ENCODE peak calls at places on chromosomes 7 and 10, in four cellular contexts. H is spleen, C is NT2/D1, D is dorsolateral prefrontal cortex. K is an unnamed sample.

GRCh38 chr10:119680050-119680449 is 28.9 kb downstream of the BAG3 start:
- DNase-seq in C (no peak), D (no peak), H (peak), K (no peak)

GRCh38 chr7:28180364-28181147 is at the start of gene JAZF1:
- DNase-seq in H (peak), C (peak), D (peak), K (peak)

GRCh38 chr10:70588255-70588654 is 14.3 kb downstream of the PRF1 start:
- DNase-seq in H (no peak), C (no peak), D (no peak), K (no peak)

GRCh38 chr7:128830231-128831177 is at the start of gene FLNC:
- DNase-seq in H (peak), D (no peak), C (no peak), K (peak)

GRCh38 chr7:156459067-156459466 is 181.5 kb upstream of the RNF32 start:
- DNase-seq in C (no peak), H (no peak), D (no peak), K (no peak)

GRCh38 chr7:95330194-95331003 is 6.1 kb upstream of the PON1 start:
- DNase-seq in H (no peak), D (no peak), C (no peak), K (no peak)

GRCh38 chr10:129758591-129759021 is 205.5 kb downstream of the EBF3 start:
- DNase-seq in D (peak), H (peak), C (no peak), K (peak)

GRCh38 chr10:133523631-133524203 is 3.4 kb upstream of the CYP2E1 start:
- DNase-seq in H (no peak), C (no peak), D (no peak), K (no peak)

GRCh38 chr7:129955993-129956543 is 3.3 kb upstream of the UBE2H start:
- DNase-seq in C (no peak), D (no peak), H (no peak), K (no peak)

GRCh38 chr10:95467162-95467599 is 94.0 kb downstream of the SORBS1 start:
- DNase-seq in H (no peak), C (peak), D (no peak), K (peak)

GRCh38 chr7:101712652-101713051 is 83.6 kb upstream of the MYL10 start:
- DNase-seq in C (no peak), D (no peak), H (no peak), K (no peak)

GRCh38 chr10:111085690-111086353 is 9.0 kb downstream of the ADRA2A start:
- DNase-seq in C (no peak), H (no peak), D (no peak), K (no peak)

GRCh38 chr7:94909023-94909466 is 1.7 kb downstream of the PPP1R9A start:
- DNase-seq in D (no peak), C (no peak), H (no peak), K (no peak)

GRCh38 chr10:86953747-86954680 is 3.4 kb downstream of the MMRN2 start:
- DNase-seq in D (peak), C (peak), H (peak), K (peak)

GRCh38 chr7:7565018-7565680 is 1.5 kb upstream of the MIOS start:
- DNase-seq in C (no peak), H (no peak), D (no peak), K (no peak)

GRCh38 chr7:125661006-125661405 is 731.4 kb upstream of the POT1 start:
- DNase-seq in H (no peak), D (no peak), C (no peak), K (no peak)

GRCh38 chr10:130020651-130021372 is 56.7 kb upstream of the EBF3 start:
- DNase-seq in C (no peak), D (no peak), H (peak), K (no peak)

GRCh38 chr7:129292861-129293260 is 68.0 kb downstream of the AHCYL2 start:
- DNase-seq in D (no peak), C (no peak), H (no peak), K (no peak)

GRCh38 chr10:104084482-104085142 is 1.1 kb downstream of the COL17A1 start:
- DNase-seq in C (no peak), D (no peak), H (no peak), K (no peak)
- H3K4me3 ChIP-seq in C (no peak), D (no peak), H (no peak), K (no peak)

GRCh38 chr7:1749864-1750466 is 79.9 kb downstream of the ELFN1 start:
- DNase-seq in H (no peak), D (no peak), C (no peak), K (no peak)
- H3K4me3 ChIP-seq in H (no peak), D (no peak), C (no peak), K (no peak)

DNA sequence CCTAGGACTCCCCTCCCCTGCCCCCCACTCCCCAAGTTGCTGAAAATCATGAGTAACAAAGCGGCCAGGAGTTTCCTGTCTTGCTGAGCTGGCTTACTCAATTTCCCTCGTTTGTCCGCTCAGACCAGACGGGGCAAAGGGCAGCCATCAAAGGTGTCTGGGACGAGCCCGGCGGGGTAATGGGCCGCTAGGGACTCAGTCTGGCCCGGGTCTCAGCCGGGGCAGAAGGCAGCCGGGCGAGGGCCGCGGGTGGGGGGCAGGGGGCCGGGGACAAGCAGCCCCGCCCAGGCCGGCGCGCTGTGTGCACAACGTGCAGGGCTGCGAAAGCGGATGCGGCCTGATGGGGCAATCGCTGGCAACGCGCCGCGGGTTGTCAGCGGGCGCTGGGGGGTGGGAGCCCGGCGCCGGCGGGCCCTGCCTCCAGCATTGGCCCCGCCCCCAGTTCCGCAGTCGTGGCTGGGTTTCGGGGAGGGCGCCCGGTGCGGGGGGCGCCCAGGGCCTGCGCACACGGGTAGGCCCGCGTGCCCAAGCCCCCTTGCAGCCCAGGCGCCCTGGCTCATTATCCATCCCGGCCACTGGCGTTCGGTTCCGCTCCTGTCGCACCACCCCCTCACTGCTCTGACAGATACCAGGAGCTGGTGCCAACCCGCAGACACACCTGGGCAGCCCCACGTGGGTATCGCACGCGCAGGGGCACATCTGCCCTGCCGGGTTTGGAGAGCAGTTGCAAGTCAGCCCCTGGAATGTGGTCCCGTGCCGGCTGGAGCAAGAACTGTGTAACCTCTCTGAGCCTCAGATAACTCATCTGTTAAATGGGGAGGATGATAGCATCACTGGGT is 35.1 kb downstream of the DNAJB12 start:
- DNase-seq in C (no peak), D (peak), H (peak), K (peak)
- H3K4me3 ChIP-seq in C (peak), D (peak), H (no peak), K (peak)

GRCh38 chr10:48496831-48497792 is 107.8 kb downstream of the ARHGAP22 start:
- DNase-seq in H (no peak), D (peak), C (no peak), K (no peak)
- H3K4me3 ChIP-seq in H (no peak), D (no peak), C (no peak), K (no peak)

DNA sequence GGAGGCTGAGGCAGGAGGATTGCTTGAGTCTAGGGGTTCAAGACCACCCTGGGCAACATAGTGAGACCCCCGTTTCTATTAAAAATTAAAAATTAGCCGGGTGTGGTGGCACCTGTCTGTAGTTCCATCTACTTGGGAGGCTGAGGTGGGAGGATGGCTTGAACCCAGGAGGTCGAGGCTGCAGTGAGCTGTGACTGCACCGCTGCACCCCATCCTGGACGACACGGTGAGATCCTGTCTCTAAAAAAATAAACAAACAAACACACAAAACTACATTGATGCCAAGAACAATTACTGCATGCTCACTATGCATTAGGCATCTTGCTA is 761 bp upstream of the CHST12 start:
- DNase-seq in C (no peak), D (no peak), H (no peak), K (no peak)
- H3K4me3 ChIP-seq in C (peak), D (peak), H (peak), K (peak)

GRCh38 chr7:78038465-78039080 is 240.0 kb downstream of the PHTF2 start:
- DNase-seq in C (no peak), H (no peak), D (no peak), K (no peak)

GRCh38 chr7:78043159-78043558 is 244.6 kb downstream of the PHTF2 start:
- DNase-seq in C (no peak), D (no peak), H (no peak), K (no peak)

GRCh38 chr7:78037603-78038002 is 239.0 kb downstream of the PHTF2 start:
- DNase-seq in D (no peak), C (no peak), H (no peak), K (no peak)

GRCh38 chr7:78041409-78041808 is 242.8 kb downstream of the PHTF2 start:
- DNase-seq in D (no peak), H (no peak), C (no peak), K (no peak)

DNA sequence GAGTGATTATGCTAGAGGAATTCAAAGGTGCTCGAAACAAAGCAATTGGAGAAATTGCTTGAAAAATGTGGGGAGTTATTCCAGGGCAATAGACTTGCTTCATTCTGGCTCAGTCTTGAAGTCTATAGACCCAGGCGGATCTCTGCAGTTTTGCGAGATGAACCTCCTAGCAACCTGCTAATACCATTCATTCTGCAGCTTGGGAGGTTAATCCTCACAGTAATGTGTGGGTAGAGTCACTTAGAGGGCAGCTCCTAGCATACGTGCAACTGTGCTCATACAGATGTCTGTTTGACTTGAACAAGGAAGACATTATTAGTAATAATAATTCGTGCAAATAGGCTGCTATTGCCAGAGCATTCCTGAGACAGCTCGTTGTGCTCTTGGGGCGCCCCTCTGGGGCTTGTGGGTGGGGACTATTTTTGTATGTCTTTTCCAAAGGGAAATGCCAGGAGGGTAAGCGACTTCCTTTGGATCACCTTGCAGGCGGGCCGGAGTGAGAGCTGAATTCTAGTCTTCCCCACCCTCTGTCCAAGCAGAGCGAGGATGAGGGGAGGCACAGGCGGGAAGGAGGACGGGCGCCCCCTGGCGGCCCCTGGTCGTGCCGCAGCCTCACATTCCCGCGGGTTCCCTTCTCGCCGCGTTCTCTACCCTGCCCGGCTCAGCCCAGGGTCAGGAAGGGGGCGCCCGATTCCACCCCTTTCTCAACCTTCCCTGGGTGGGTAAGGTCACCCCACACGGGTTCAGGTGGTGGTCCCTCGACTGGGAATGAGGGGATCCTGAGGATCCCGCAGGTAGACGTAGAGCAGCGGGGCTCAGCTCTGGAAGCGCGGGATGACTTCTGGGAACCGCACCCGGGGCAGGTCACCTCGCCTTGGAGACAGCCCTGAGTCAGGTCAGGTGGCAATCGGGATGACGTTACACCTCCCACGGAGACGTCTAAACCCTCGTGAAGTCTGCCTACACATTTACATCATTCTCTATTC is 241.5 kb downstream of the PHTF2 start:
- DNase-seq in H (peak), D (no peak), C (no peak), K (peak)
- H3K4me3 ChIP-seq in H (no peak), D (no peak), C (no peak), K (no peak)

GRCh38 chr10:33616921-33617320 is 282.5 kb upstream of the NRP1 start:
- DNase-seq in H (no peak), D (no peak), C (no peak), K (no peak)

GRCh38 chr10:33611423-33611822 is 277.0 kb upstream of the NRP1 start:
- DNase-seq in C (no peak), H (no peak), D (no peak), K (no peak)

GRCh38 chr10:33609546-33609945 is 275.1 kb upstream of the NRP1 start:
- DNase-seq in D (no peak), H (no peak), C (no peak), K (no peak)

GRCh38 chr10:33612116-33612515 is 277.6 kb upstream of the NRP1 start:
- DNase-seq in D (no peak), H (no peak), C (no peak), K (no peak)

DNA sequence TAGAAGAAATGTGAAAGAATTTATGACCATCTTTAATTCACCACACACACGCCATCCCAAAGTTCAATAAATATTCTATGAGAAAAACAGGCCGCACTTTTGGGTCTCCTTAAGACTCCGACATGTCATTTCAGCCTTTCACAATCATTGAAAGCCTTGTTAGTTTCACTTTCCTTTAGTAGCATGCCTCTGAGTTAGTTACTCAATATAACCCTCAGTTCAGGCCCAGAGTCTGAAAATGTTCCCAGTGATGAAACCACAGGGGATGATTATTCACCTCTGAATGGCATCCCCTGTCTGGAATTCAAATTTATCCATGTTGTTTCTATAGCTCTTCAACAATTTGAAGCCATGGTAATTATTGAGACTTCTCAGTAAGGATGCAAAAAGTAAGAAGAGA is 278.1 kb upstream of the NRP1 start:
- DNase-seq in H (no peak), D (no peak), C (no peak), K (no peak)
- H3K4me3 ChIP-seq in H (no peak), D (no peak), C (no peak), K (no peak)

GRCh38 chr7:135664046-135664589 is 1.8 kb downstream of the STMP1 start:
- DNase-seq in H (no peak), D (no peak), C (no peak), K (no peak)
- H3K4me3 ChIP-seq in H (no peak), D (peak), C (no peak), K (no peak)

K was measured in upper lobe of left lung.